ENCODE peak calls at places on chromosomes 13 and 19, in ten cellular contexts. G is PC-3; X is CD4-positive, CD25-positive, alpha-beta regulatory T cell; H is endodermal cell; R is effector memory CD4-positive, alpha-beta T cell; O is cardiac muscle cell; K is HAP-1; L is MM.1S; B is endothelial cell of umbilical vein; U is spleen. Z is an unnamed sample. For H3K9me3, the result is how much of the 10 kb centered on the place peaks cover.

GRCh38 chr13:90605690-90606089 is 741.8 kb upstream of the MIR17HG start:
- DNase-seq in G (no peak), X (no peak), H (no peak), R (no peak), O (no peak), K (no peak), L (no peak), B (no peak), U (no peak), Z (no peak)

GRCh38 chr13:110560606-110561334 is 752 bp downstream of the RAB20 start:
- DNase-seq in G (peak), X (no peak), H (no peak), R (no peak), O (peak), K (no peak), L (peak), B (peak), U (no peak), Z (no peak)

GRCh38 chr13:32261567-32261966 is 53.6 kb downstream of the ZAR1L start:
- DNase-seq in G (peak), X (no peak), H (no peak), R (no peak), O (peak), K (no peak), L (no peak), B (peak), U (no peak), Z (no peak)

GRCh38 chr13:38914070-38914469 is 76.6 kb downstream of the STOML3 start:
- DNase-seq in G (no peak), X (no peak), H (peak), R (no peak), O (no peak), K (no peak), L (peak), B (no peak), U (no peak), Z (no peak)

GRCh38 chr13:28138756-28139470 is 568 bp downstream of the PAN3 start:
- DNase-seq in G (peak), X (peak), H (peak), R (peak), O (peak), K (no peak), L (peak), B (peak), U (peak), Z (peak)

GRCh38 chr19:40663712-40664692 is 26.4 kb downstream of the NUMBL start:
- DNase-seq in G (peak), X (no peak), H (no peak), R (no peak), O (no peak), K (no peak), L (no peak), B (no peak), U (peak), Z (no peak)

GRCh38 chr13:101397742-101398141 is 18.6 kb downstream of the NALCN start:
- DNase-seq in G (peak), X (no peak), H (no peak), R (no peak), O (no peak), K (no peak), L (no peak), B (peak), U (no peak), Z (no peak)

GRCh38 chr19:39679791-39680168 is 24.1 kb downstream of the LGALS16 start:
- DNase-seq in G (no peak), X (no peak), H (no peak), R (no peak), O (no peak), K (no peak), L (peak), B (no peak), U (no peak), Z (no peak)

GRCh38 chr19:15790096-15790495 is 2.6 kb downstream of the OR10H5 start:
- DNase-seq in G (peak), X (no peak), H (no peak), R (no peak), O (no peak), K (no peak), L (no peak), B (no peak), U (no peak), Z (no peak)

GRCh38 chr19:977058-977464 is 7.1 kb upstream of the WDR18 start:
- DNase-seq in G (no peak), X (no peak), H (no peak), R (no peak), O (no peak), K (no peak), L (no peak), B (no peak), U (no peak), Z (no peak)

DNA sequence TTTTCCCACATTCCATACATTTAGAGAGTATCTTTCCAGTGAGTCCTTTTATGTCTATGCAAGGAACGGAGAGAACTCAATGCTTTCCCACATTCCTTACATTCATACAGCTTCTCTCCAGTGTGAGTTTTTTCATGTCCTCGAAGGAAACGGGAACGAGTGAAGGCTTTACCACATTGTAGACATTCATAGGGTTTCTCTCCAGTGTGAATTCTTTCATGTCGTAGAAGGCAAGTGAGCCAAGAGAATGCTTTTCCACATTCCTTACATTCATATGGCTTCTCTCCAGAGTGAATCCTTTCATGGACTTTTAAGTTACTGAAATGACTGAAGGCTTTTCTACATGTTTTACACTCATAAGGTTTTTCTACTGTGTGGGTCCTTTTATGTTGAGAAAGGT is 17.1 kb downstream of the ZNF823 start:
- DNase-seq in G (no peak), X (no peak), H (no peak), R (no peak), O (no peak), K (no peak), L (no peak), B (no peak), U (no peak), Z (no peak)
- H3K9me3 ChIP-seq in G (half or more), X (half or more), H (half or more), R (under half), O (under half), K (under half), L (under half), B (under half), U (half or more), Z (under half)

GRCh38 chr19:23393121-23393520 is 2.1 kb downstream of the ZNF91 start:
- DNase-seq in G (peak), X (no peak), H (no peak), R (no peak), O (no peak), K (no peak), L (no peak), B (no peak), U (no peak), Z (no peak)
- H3K9me3 ChIP-seq in G (under half), X (under half), H (under half), R (under half), O (under half), K (under half), L (under half), B (under half), U (under half), Z (under half)

GRCh38 chr19:7757358-7757757 is 5.7 kb upstream of the CLEC4M start:
- DNase-seq in G (no peak), X (no peak), H (peak), R (no peak), O (no peak), K (no peak), L (no peak), B (no peak), U (no peak), Z (no peak)

GRCh38 chr19:7763696-7764095 is 653 bp downstream of the CLEC4M start:
- DNase-seq in G (no peak), X (no peak), H (no peak), R (no peak), O (no peak), K (no peak), L (no peak), B (no peak), U (no peak), Z (no peak)

GRCh38 chr19:7756258-7756657 is 6.8 kb upstream of the CLEC4M start:
- DNase-seq in G (no peak), X (no peak), H (no peak), R (no peak), O (no peak), K (no peak), L (no peak), B (no peak), U (no peak), Z (no peak)

GRCh38 chr19:7762719-7763293 is at the start of gene CLEC4M:
- DNase-seq in G (no peak), X (no peak), H (peak), R (no peak), O (no peak), K (no peak), L (no peak), B (no peak), U (no peak), Z (no peak)

DNA sequence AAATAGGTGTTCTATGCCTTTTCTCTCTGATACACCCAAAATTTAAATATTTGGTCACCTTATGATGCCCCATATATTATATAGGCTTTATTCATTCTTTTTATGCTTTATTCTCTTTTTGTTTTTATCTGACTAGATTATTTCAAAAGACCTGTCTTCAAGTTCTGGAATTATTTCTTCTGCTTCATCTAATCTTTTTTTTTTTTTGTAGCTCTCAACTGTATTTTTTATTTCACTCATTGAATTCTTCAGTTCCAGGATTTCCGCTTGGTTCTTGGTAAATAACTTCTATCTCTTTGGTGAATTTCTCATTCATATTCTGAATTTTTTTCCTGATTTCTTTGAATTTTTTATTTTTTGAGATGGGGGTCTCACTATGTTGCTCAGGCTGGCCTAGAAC is 3.9 kb upstream of the CLEC4M start:
- DNase-seq in G (no peak), X (no peak), H (no peak), R (no peak), O (no peak), K (no peak), L (no peak), B (no peak), U (no peak), Z (no peak)
- H3K9me3 ChIP-seq in G (under half), X (under half), H (under half), R (under half), O (under half), K (under half), L (under half), B (under half), U (half or more), Z (under half)

GRCh38 chr19:56608274-56608964 is 13.3 kb downstream of the ZNF71 start:
- DNase-seq in G (no peak), X (no peak), H (no peak), R (no peak), O (no peak), K (no peak), L (no peak), B (peak), U (no peak), Z (no peak)

GRCh38 chr19:56601375-56601774 is 6.3 kb downstream of the ZNF71 start:
- DNase-seq in G (peak), X (no peak), H (no peak), R (no peak), O (no peak), K (no peak), L (no peak), B (no peak), U (no peak), Z (no peak)

GRCh38 chr19:56603829-56604228 is 8.7 kb downstream of the ZNF71 start:
- DNase-seq in G (no peak), X (no peak), H (no peak), R (no peak), O (no peak), K (no peak), L (no peak), B (no peak), U (no peak), Z (no peak)
- H3K9me3 ChIP-seq in G (half or more), X (half or more), H (half or more), R (half or more), O (under half), K (under half), L (under half), B (under half), U (half or more), Z (under half)

Z was measured in T-helper 17 cell.